ENCODE peak calls at places on chromosomes 1 and 21, in four cellular contexts. N, L, C and H are unnamed samples.

GRCh38 chr1:204468206-204468605 is 26.4 kb downstream of the PIK3C2B start:
- DNase-seq in N (no peak), L (no peak), C (no peak), H (no peak)

GRCh38 chr1:30518696-30519095 is 204.7 kb downstream of the MATN1 start:
- DNase-seq in N (no peak), L (no peak), C (no peak), H (no peak)

GRCh38 chr1:232725303-232726047 is 79.7 kb upstream of the MAP10 start:
- DNase-seq in N (peak), L (no peak), C (no peak), H (no peak)

GRCh38 chr1:223708651-223709268 is 3.6 kb upstream of the CAPN2 start:
- DNase-seq in N (no peak), L (no peak), C (no peak), H (no peak)

GRCh38 chr1:41631154-41631553 is 146.7 kb upstream of the EDN2 start:
- DNase-seq in N (no peak), L (no peak), C (no peak), H (no peak)

GRCh38 chr1:236868625-236869467 is 73.8 kb downstream of the MTR start:
- DNase-seq in N (peak), L (peak), C (no peak), H (peak)

GRCh38 chr1:32077451-32077850 is 4.7 kb downstream of the TMEM39B start:
- DNase-seq in N (no peak), L (no peak), C (no peak), H (no peak)

GRCh38 chr1:20102875-20103274 is 16.5 kb downstream of the PLA2G2D start:
- DNase-seq in N (no peak), L (no peak), C (no peak), H (no peak)

GRCh38 chr21:21045538-21045937 is 47.3 kb downstream of the NCAM2 start:
- DNase-seq in N (no peak), L (no peak), C (no peak), H (no peak)